ENCODE peak calls at places on chromosomes 16 and 17, in five cellular contexts. E, D, L, K and R are unnamed samples.

GRCh38 chr16:10961231-10961630 is 16.9 kb downstream of the CLEC16A start:
- DNase-seq in E (peak; percentile 87), L (peak; percentile 82), K (no peak), D (no peak), R (peak; percentile 92)

GRCh38 chr17:75404223-75404738 is 1.2 kb downstream of the GRB2 start:
- DNase-seq in E (peak; percentile 80), D (peak; percentile 69), K (peak; percentile 27), L (peak; percentile 83), R (peak; percentile 79)

GRCh38 chr17:78032166-78032565 is 73.7 kb downstream of the TNRC6C start:
- DNase-seq in K (no peak), E (peak; percentile 29), L (no peak), D (no peak), R (peak; percentile 63)

GRCh38 chr17:80270836-80271235 is 10.2 kb downstream of the RNF213 start:
- DNase-seq in L (no peak), E (no peak), K (no peak), D (no peak), R (peak; percentile 43)

GRCh38 chr17:46158323-46159296 is 34.6 kb downstream of the KANSL1 start:
- DNase-seq in E (no peak), D (no peak), K (no peak), L (no peak), R (no peak)

GRCh38 chr16:724188-725040 is 1.8 kb downstream of the CCDC78 start:
- DNase-seq in L (no peak), K (no peak), E (no peak), D (no peak), R (no peak)

GRCh38 chr17:69654981-69655581 is 240.6 kb downstream of the MAP2K6 start:
- DNase-seq in E (peak; percentile 91), D (no peak), L (no peak), K (no peak), R (peak; percentile 85)

GRCh38 chr17:39014795-39015545 is 47.8 kb upstream of the FBXO47 start:
- DNase-seq in E (no peak), D (no peak), K (no peak), L (no peak), R (peak; percentile 11)

GRCh38 chr17:31629696-31630470 is 229.2 kb downstream of the COPRS start:
- DNase-seq in E (peak; percentile 29), K (no peak), L (no peak), D (no peak), R (peak; percentile 98)

DNA sequence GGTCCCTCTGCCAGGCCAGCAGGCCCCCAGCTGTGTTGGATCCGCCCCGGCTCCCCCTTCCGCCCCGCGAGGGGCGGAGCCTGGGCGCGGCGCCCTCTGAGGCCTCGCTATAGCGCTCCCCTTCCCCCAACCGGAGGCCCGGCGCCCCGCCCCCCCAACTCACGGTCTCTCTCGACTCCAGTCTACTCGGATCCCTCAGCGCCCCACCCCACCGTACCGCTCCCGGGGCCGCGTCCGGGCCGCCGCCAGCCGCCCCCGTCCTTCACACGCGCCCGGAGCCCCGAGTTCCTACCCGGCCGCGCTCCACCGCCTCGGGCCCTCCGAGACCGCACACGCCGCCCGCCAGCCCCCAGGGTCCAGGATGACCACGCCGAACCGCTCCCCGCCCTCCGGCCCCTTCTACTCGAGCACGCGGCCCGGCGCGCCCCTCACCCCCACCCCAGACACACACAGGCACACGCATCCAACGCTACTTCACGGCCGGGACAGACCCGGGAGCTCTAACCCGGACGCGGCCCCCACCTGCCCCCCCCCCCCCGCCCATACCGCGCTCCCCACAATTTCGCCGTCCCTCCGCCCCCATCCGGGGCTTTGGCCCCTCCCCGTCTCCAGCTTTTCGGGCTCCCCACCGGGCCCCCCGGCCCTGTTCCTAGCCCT is 1.4 kb downstream of the PHF23 start:
- DNase-seq in K (peak; percentile 57), L (peak; percentile 93), D (peak; percentile 92), E (peak; percentile 66), R (peak; percentile 56)
- TF ChIP-seq CTCF in K (no peak), L (no peak), D (no peak), E (no peak), R (no peak)

DNA sequence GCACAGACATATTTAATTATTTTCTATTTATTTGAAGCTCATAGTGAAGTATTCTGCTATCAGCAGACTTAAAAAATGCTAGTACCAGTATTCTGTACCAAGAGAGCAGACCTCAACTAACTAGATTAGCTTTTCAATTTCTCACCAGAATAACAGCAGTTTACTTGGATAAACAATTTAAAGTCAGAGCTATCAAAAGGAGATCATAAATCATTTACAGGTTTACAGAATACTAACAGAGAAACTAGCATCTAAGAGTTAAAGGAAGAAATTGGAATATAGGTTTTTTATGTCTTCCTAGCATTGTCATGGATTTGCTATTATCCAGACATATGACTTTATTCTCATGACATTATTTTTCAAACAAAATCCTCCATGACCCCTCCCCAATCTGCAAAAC is 3.4 kb downstream of the SPOP start:
- DNase-seq in E (no peak), K (no peak), D (no peak), L (no peak), R (no peak)
- H3K4me3 ChIP-seq in E (no peak overlapping the region), K (no peak overlapping the region), D (no peak overlapping the region), L (peak overlapping the region; percentile 77), R (no peak overlapping the region)

GRCh38 chr16:56425439-56425832 is at the start of gene AMFR:
- DNase-seq in E (peak; percentile 63), L (peak; percentile 79), K (peak; percentile 46), D (peak; percentile 80), R (peak; percentile 70)
- TF ChIP-seq CTCF in E (peak; percentile 19), L (no peak), K (peak; percentile 94), D (no peak), R (no peak)

DNA sequence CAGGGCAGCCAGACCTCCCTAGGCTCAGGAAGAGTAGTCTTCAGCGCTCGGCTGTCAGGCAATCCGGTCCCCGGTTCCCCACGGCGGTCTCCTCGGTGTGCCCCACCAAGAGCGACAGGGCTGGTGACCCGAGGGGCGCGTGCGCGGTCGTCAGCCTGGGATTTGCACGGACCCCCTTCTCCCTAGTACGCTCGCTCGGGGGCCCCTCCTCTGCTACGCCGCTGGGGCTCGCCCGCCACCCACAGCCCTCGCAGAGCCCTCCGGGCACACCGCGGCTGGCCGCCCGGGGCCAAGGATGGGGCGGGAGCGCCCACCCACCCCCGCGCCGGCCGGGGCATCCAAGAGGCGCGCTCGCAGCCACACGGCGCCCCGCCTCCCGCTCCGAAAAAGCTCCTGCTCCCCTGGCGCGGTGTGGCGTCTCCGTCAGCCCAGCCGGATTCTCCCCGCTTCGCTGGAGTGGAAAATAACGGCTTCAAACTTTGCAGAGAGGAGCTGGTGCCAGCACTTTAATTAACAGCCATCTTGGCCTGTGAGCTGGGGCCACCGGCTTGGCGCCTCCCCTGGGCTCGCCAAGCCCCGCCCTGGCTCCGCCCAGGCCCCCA is 2.1 kb upstream of the C1QL1 start:
- DNase-seq in E (peak; percentile 9), D (peak; percentile 74), K (no peak), L (peak; percentile 89), R (peak; percentile 17)
- H3K4me3 ChIP-seq in E (peak overlapping the region; percentile 42), D (peak overlapping the region; percentile 32), K (peak overlapping the region; percentile 56), L (peak overlapping the region; percentile 55), R (peak overlapping the region; percentile 45)

DNA sequence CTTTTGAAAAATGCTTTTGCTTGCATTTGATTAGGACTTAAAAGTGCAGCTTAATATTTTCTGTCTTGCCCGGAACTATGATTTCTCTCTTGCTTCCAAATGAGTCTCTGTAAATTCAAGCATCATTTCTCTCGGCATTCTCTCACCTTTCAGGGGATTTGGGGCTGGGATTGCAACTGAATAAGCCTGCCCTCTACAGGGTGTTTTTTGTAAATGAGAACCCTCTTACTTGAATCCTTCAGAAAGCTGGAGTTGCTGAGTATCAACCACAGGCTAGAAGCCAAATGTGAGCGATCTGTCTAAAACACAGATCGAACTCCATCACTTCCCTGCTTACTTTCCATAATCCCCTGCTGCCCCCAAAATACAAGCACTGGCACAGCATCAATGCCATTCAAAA is 234.6 kb downstream of the TMEM114 start:
- DNase-seq in D (no peak), K (no peak), L (no peak), E (no peak), R (no peak)
- TF ChIP-seq CTCF in D (no peak), K (no peak), L (no peak), E (no peak), R (no peak)

GRCh38 chr17:50198026-50198669 is 3.3 kb downstream of the COL1A1 start:
- DNase-seq in D (no peak), K (no peak), E (peak; percentile 64), L (peak; percentile 85), R (peak; percentile 73)

GRCh38 chr17:50195196-50195865 is 6.1 kb downstream of the COL1A1 start:
- DNase-seq in L (no peak), K (no peak), E (peak; percentile 53), D (no peak), R (peak; percentile 60)

GRCh38 chr17:50196036-50196435 is 5.4 kb downstream of the COL1A1 start:
- DNase-seq in D (no peak), E (no peak), L (no peak), K (no peak), R (no peak)

GRCh38 chr17:50194441-50195195 is 6.8 kb downstream of the COL1A1 start:
- DNase-seq in E (peak; percentile 35), D (no peak), L (no peak), K (no peak), R (peak; percentile 21)

GRCh38 chr17:50196826-50197225 is 4.6 kb downstream of the COL1A1 start:
- DNase-seq in K (no peak), D (no peak), E (peak; percentile 56), L (peak; percentile 79), R (peak; percentile 91)
- H3K4me3 ChIP-seq in K (no peak overlapping the region), D (no peak overlapping the region), E (peak overlapping the region; percentile 100), L (no peak overlapping the region), R (peak overlapping the region; percentile 100)

DNA sequence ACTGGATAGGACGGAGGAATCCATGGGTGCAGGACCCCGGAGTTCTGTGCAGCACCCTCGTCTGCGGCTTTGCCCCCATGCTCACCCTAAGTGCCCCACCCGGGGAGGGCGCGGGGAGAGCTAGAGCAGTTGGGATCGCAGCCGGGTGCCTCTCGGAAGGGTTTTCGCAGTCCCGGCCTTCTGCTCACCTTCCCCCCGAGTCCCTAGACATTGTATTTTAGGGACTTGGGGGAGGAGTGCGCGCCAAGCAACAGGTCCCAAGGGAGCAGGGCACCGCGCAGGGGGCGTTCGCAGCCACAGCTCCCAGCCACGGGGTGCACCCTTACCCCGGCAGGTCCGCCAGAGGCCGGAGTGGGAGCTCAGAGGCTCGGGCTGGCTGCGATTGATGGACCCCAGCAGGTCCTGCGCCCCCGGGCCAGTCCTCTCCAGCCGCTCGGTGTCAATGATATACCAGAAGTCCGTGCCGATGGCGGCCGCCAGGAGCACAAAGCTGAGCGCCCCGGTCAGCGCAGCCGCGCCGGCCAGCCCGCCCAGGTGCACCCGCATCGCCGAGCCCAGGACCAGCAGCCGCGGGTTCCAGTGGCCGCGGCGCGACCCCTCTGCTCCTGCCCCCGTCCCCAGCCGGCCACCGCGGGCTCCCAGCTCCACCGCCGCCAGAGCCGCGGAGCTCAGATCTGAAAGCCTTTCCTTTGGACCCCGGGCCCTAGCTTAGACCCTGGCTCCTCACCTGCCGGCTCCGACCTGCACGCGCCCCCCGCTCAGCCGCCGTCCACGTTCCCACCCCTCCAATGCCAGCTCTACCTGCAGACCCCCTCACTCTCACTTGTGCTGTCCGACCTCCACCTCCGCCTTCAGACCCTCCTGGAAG is 784 bp downstream of the TMEM114 start:
- DNase-seq in D (no peak), L (no peak), E (no peak), K (no peak), R (no peak)
- TF ChIP-seq CTCF in D (no peak), L (no peak), E (no peak), K (no peak), R (no peak)